ENCODE peak calls at places on chromosomes 3 and 15, in five cellular contexts. E is PC-3, J is epithelial cell of esophagus, R is dorsolateral prefrontal cortex, L is fibroblast of lung. D is an unnamed sample.

GRCh38 chr3:56591256-56591655 is 34.3 kb downstream of the CCDC66 start:
- DNase-seq in E (no peak), J (no peak), R (no peak), L (peak), D (no peak)

GRCh38 chr3:162142511-162142910 is 645.9 kb downstream of the OTOL1 start:
- DNase-seq in E (peak), J (peak), R (no peak), L (peak), D (no peak)

GRCh38 chr3:89107461-89108035 is at the start of gene EPHA3:
- DNase-seq in E (no peak), J (peak), R (peak), L (peak), D (no peak)

GRCh38 chr15:85377986-85378385 is 2.4 kb upstream of the AKAP13 start:
- DNase-seq in E (no peak), J (no peak), R (no peak), L (no peak), D (no peak)

GRCh38 chr3:134407247-134407640 is 33.0 kb upstream of the AMOTL2 start:
- DNase-seq in E (no peak), J (no peak), R (no peak), L (peak), D (no peak)

GRCh38 chr3:138289260-138289659 is 40.4 kb downstream of the NME9 start:
- DNase-seq in E (no peak), J (no peak), R (no peak), L (no peak), D (no peak)

GRCh38 chr15:83846847-83847246 is 192.9 kb downstream of the ADAMTSL3 start:
- DNase-seq in E (no peak), J (peak), R (no peak), L (peak), D (no peak)

GRCh38 chr15:74620636-74621545 is 5.3 kb downstream of the CLK3 start:
- DNase-seq in E (peak), J (peak), R (peak), L (peak), D (peak)

GRCh38 chr15:33778911-33779310 is 189.4 kb upstream of the CHRM5 start:
- DNase-seq in E (no peak), J (no peak), R (no peak), L (no peak), D (no peak)

GRCh38 chr3:126345641-126346460 is 11.4 kb downstream of the KLF15 start:
- DNase-seq in E (no peak), J (no peak), R (no peak), L (no peak), D (no peak)

GRCh38 chr3:139302084-139302800 is 41.6 kb upstream of the MRPS22 start:
- DNase-seq in E (peak), J (peak), R (no peak), L (peak), D (peak)

GRCh38 chr15:38072507-38073277 is 138.3 kb downstream of the TMCO5A start:
- DNase-seq in E (peak), J (peak), R (peak), L (peak), D (peak)

GRCh38 chr3:43296565-43296964 is 10.2 kb downstream of the SNRK start:
- DNase-seq in E (peak), J (peak), R (no peak), L (peak), D (no peak)

GRCh38 chr3:14383753-14384152 is 18.7 kb upstream of the SLC6A6 start:
- DNase-seq in E (no peak), J (no peak), R (no peak), L (no peak), D (no peak)

DNA sequence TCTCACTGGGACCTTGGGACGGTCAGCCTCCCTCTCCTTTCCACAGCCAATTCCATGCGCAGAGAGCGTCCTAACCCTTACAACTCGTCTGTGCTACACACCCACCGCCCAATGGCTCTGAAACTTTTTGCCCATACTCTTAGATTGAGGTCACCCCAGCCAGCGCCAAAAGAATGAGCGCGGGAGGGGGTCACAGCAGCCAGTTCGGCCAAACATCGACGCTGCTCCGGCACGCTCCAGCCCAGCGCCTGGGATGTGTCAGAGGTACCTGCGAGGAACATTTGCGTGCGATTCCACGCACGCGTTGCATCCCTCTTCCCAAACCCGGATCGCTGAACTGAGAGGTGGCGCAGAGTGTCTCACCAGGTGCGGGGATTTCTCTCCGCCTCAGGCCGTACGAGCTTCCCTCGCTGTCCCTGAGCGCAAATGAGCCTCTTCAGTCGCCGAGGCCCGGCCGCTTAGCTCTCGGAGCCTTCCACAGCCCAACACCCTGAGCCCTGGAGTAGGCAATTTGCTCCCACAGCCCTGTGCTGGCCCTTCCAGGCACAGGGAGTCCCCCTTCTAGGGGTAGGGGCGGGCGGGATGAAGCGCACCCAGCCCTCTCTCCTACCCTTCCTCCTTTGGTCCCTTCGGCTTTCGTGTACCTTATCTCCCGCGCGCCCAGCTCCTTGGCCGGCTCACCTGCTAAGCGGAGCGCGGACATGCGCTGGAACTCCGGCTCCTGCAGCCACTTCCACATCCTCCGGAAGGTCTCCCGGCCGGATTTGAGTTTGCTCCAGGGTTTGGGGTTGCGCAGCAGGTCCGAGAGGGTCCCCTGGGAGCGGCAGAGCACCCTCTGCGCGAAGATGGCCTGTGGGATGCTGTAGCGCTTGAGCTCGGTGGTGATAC is 1.8 kb downstream of the ONECUT1 start:
- DNase-seq in E (no peak), J (no peak), R (no peak), L (no peak), D (no peak)
- H3K4me3 ChIP-seq in E (no peak), J (no peak), R (no peak), L (no peak), D (no peak)

GRCh38 chr3:123893012-123893411 is 8.9 kb upstream of the MYLK start:
- DNase-seq in E (no peak), J (no peak), R (no peak), L (no peak), D (no peak)

DNA sequence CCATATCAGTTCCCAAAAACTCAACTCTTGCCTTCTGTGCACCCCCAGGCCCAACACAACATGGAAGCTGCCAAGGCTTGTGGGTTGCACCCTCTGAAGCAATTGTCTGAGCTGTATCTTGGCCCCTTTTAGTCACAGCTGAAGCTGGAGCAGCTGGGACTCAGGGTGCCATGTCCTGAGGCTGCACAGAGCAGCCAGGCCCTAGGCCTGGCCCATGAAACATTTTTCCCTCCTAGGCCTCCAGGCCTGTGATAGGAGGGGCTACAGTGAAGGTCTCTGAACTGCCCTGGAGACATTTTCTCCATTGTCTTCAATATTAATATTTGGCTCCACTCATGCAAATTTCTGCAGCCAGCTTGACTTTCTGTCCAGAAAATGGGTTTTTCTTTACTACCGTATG is 8.1 kb upstream of the MYLK start:
- DNase-seq in E (no peak), J (no peak), R (no peak), L (no peak), D (no peak)
- H3K4me3 ChIP-seq in E (no peak), J (no peak), R (no peak), L (no peak), D (no peak)

GRCh38 chr15:63223463-63223862 is 34.1 kb downstream of the RAB8B start:
- DNase-seq in E (no peak), J (peak), R (no peak), L (no peak), D (no peak)

GRCh38 chr15:63219196-63219719 is 29.9 kb downstream of the RAB8B start:
- DNase-seq in E (no peak), J (no peak), R (no peak), L (peak), D (no peak)

GRCh38 chr15:63226155-63226883 is 36.9 kb downstream of the RAB8B start:
- DNase-seq in E (no peak), J (no peak), R (no peak), L (no peak), D (no peak)

GRCh38 chr15:63218114-63218808 is 28.9 kb downstream of the RAB8B start:
- DNase-seq in E (peak), J (peak), R (no peak), L (peak), D (peak)

GRCh38 chr15:63221346-63221745 is 31.9 kb downstream of the RAB8B start:
- DNase-seq in E (peak), J (peak), R (no peak), L (peak), D (no peak)
- H3K4me3 ChIP-seq in E (no peak), J (no peak), R (no peak), L (no peak), D (no peak)

GRCh38 chr3:185290266-185290665 is 36.4 kb upstream of the EHHADH start:
- DNase-seq in E (no peak), J (peak), R (no peak), L (no peak), D (no peak)

GRCh38 chr3:185297867-185298266 is 44.0 kb upstream of the EHHADH start:
- DNase-seq in E (no peak), J (no peak), R (no peak), L (no peak), D (no peak)

GRCh38 chr3:185292238-185292637 is 38.4 kb upstream of the EHHADH start:
- DNase-seq in E (no peak), J (no peak), R (no peak), L (no peak), D (no peak)
- H3K4me3 ChIP-seq in E (no peak), J (no peak), R (no peak), L (no peak), D (no peak)

GRCh38 chr3:150603888-150604319 is 783 bp downstream of the SELENOT start:
- DNase-seq in E (peak), J (no peak), R (no peak), L (peak), D (peak)

GRCh38 chr3:150605998-150606641 is 3.0 kb downstream of the SELENOT start:
- DNase-seq in E (no peak), J (no peak), R (no peak), L (no peak), D (no peak)

GRCh38 chr3:150610785-150611184 is 7.7 kb downstream of the SELENOT start:
- DNase-seq in E (no peak), J (no peak), R (no peak), L (peak), D (no peak)

GRCh38 chr3:150609988-150610387 is 6.9 kb downstream of the SELENOT start:
- DNase-seq in E (no peak), J (no peak), R (no peak), L (no peak), D (no peak)

GRCh38 chr3:150607267-150608065 is 4.3 kb downstream of the SELENOT start:
- DNase-seq in E (no peak), J (no peak), R (no peak), L (no peak), D (no peak)
- H3K4me3 ChIP-seq in E (no peak), J (no peak), R (no peak), L (no peak), D (no peak)

D was measured in PC-9.